ENCODE peak calls at places on chromosomes 5 and 9, in six cellular contexts. One of them, this sample, is unnamed.

GRCh38 chr5:173045481-173045880 is 10.7 kb upstream of the CREBRF start:
- DNase-seq in GM12891: no peak
- DNase-seq in C1 segment of cervical spinal cord: no peak
- DNase-seq in ELR: no peak
- DNase-seq in neural crest cell: no peak
- DNase-seq in transverse colon: no peak
- DNase-seq in this sample: no peak

GRCh38 chr9:109590945-109591344 is 92.8 kb upstream of the PTPN3 start:
- DNase-seq in GM12891: no peak
- DNase-seq in C1 segment of cervical spinal cord: no peak
- DNase-seq in ELR: no peak
- DNase-seq in neural crest cell: no peak
- DNase-seq in transverse colon: no peak
- DNase-seq in this sample: no peak

GRCh38 chr5:124342586-124342985 is 403.9 kb downstream of the ZNF608 start:
- DNase-seq in GM12891: no peak
- DNase-seq in C1 segment of cervical spinal cord: no peak
- DNase-seq in ELR: no peak
- DNase-seq in neural crest cell: no peak
- DNase-seq in transverse colon: no peak
- DNase-seq in this sample: no peak

GRCh38 chr9:81557452-81557956 is 131.8 kb downstream of the TLE1 start:
- DNase-seq in GM12891: no peak
- DNase-seq in C1 segment of cervical spinal cord: no peak
- DNase-seq in ELR: no peak
- DNase-seq in neural crest cell: no peak
- DNase-seq in transverse colon: no peak
- DNase-seq in this sample: no peak

GRCh38 chr9:69945671-69946141 is 97.9 kb upstream of the MAMDC2 start:
- DNase-seq in GM12891: no peak
- DNase-seq in C1 segment of cervical spinal cord: no peak
- DNase-seq in ELR: peak
- DNase-seq in neural crest cell: no peak
- DNase-seq in transverse colon: peak
- DNase-seq in this sample: peak

GRCh38 chr9:104367507-104367906 is 136.6 kb upstream of the OR13F1 start:
- DNase-seq in GM12891: no peak
- DNase-seq in C1 segment of cervical spinal cord: no peak
- DNase-seq in ELR: no peak
- DNase-seq in neural crest cell: no peak
- DNase-seq in transverse colon: no peak
- DNase-seq in this sample: no peak

GRCh38 chr9:89606049-89606481 is 1.3 kb downstream of the GADD45G start:
- DNase-seq in GM12891: no peak
- DNase-seq in C1 segment of cervical spinal cord: peak
- DNase-seq in ELR: peak
- DNase-seq in neural crest cell: peak
- DNase-seq in transverse colon: peak
- DNase-seq in this sample: peak

GRCh38 chr9:10548348-10548747 is 64.5 kb downstream of the PTPRD start:
- DNase-seq in GM12891: no peak
- DNase-seq in C1 segment of cervical spinal cord: no peak
- DNase-seq in ELR: no peak
- DNase-seq in neural crest cell: no peak
- DNase-seq in transverse colon: no peak
- DNase-seq in this sample: no peak

GRCh38 chr5:53170748-53171349 is 61.3 kb upstream of the MOCS2 start:
- DNase-seq in GM12891: no peak
- DNase-seq in C1 segment of cervical spinal cord: no peak
- DNase-seq in ELR: peak
- DNase-seq in neural crest cell: peak
- DNase-seq in transverse colon: peak
- DNase-seq in this sample: peak